ENCODE peak calls at places on chromosomes 3 and 15, in eight cellular contexts. K is CD4-positive, CD25-positive, alpha-beta regulatory T cell; W is PC-3; T is RWPE2; R is upper lobe of left lung; F is natural killer cell; N is sciatic nerve; J is activated B cell treated with CpG ODN at 0.5 μM for 24 hours. Z is an unnamed sample.
A peak's percentile ranks its signal among the peaks of the same experiment; 100 is the strongest.

GRCh38 chr3:2937578-2937977 is 172.6 kb downstream of the IL5RA start:
- ATAC-seq in K (no peak), W (no peak), T (no peak), R (no peak), F (no peak), N (no peak), J (no peak), Z (no peak)

GRCh38 chr3:24046214-24046613 is 101.1 kb downstream of the NR1D2 start:
- ATAC-seq in K (no peak), W (no peak), T (no peak), R (no peak), F (no peak), N (no peak), J (no peak), Z (no peak)

GRCh38 chr15:88476635-88477038 is 9.1 kb downstream of the MRPS11 start:
- ATAC-seq in K (no peak), W (peak; percentile 46), T (peak; percentile 24), R (no peak), F (no peak), N (peak; percentile 92), J (peak; percentile 28), Z (peak; percentile 43)

GRCh38 chr3:54046677-54047214 is 75.6 kb upstream of the CACNA2D3 start:
- ATAC-seq in K (no peak), W (no peak), T (no peak), R (peak; percentile 9), F (no peak), N (no peak), J (no peak), Z (no peak)

GRCh38 chr3:44069276-44069675 is 172.4 kb upstream of the TOPAZ1 start:
- ATAC-seq in K (no peak), W (peak; percentile 83), T (peak; percentile 61), R (no peak), F (no peak), N (no peak), J (no peak), Z (no peak)

GRCh38 chr3:28575100-28575747 is 226.6 kb upstream of the AZI2 start:
- ATAC-seq in K (no peak), W (peak; percentile 36), T (peak; percentile 62), R (peak; percentile 55), F (no peak), N (peak; percentile 58), J (no peak), Z (peak; percentile 62)

GRCh38 chr15:27530994-27531393 is 560.0 kb downstream of the GABRG3 start:
- ATAC-seq in K (no peak), W (no peak), T (no peak), R (no peak), F (no peak), N (no peak), J (no peak), Z (no peak)

GRCh38 chr3:187031934-187032333 is 101.6 kb downstream of the ST6GAL1 start:
- ATAC-seq in K (no peak), W (no peak), T (no peak), R (no peak), F (peak; percentile 33), N (no peak), J (no peak), Z (no peak)

GRCh38 chr15:63134245-63134644 is 12.6 kb downstream of the LACTB start:
- ATAC-seq in K (no peak), W (peak; percentile 53), T (no peak), R (no peak), F (no peak), N (peak; percentile 35), J (no peak), Z (no peak)

GRCh38 chr3:190514163-190515153 is 573 bp downstream of the IL1RAP start:
- ATAC-seq in K (no peak), W (peak; percentile 53), T (peak; percentile 20), R (peak; percentile 71), F (peak; percentile 2), N (peak; percentile 71), J (no peak), Z (peak; percentile 20)

GRCh38 chr3:138817685-138818084 is 17.0 kb downstream of the PIK3CB start:
- ATAC-seq in K (no peak), W (no peak), T (no peak), R (no peak), F (no peak), N (no peak), J (no peak), Z (no peak)

GRCh38 chr3:139541898-139542288 is 2.4 kb upstream of the RBP1 start:
- ATAC-seq in K (no peak), W (no peak), T (no peak), R (no peak), F (no peak), N (no peak), J (no peak), Z (no peak)

GRCh38 chr3:128970741-128971048 is 23.2 kb downstream of the CFAP92 start:
- ATAC-seq in K (no peak), W (no peak), T (no peak), R (peak; percentile 23), F (peak; percentile 37), N (no peak), J (no peak), Z (no peak)

GRCh38 chr15:75170203-75170602 is 31.5 kb upstream of the C15orf39 start:
- ATAC-seq in K (no peak), W (no peak), T (no peak), R (no peak), F (no peak), N (no peak), J (no peak), Z (no peak)

GRCh38 chr15:22903961-22904534 is 65.6 kb downstream of the NIPA2 start:
- ATAC-seq in K (no peak), W (no peak), T (peak; percentile 18), R (peak; percentile 16), F (no peak), N (no peak), J (no peak), Z (no peak)

GRCh38 chr3:12177131-12177530 is 18.4 kb upstream of the TIMP4 start:
- ATAC-seq in K (no peak), W (no peak), T (no peak), R (no peak), F (no peak), N (no peak), J (no peak), Z (no peak)

GRCh38 chr15:99344639-99345038 is 93.4 kb downstream of the LRRC28 start:
- ATAC-seq in K (no peak), W (no peak), T (no peak), R (no peak), F (no peak), N (no peak), J (peak; percentile 73), Z (no peak)

GRCh38 chr3:154122912-154123559 is 1.8 kb downstream of the ARHGEF26 start:
- ATAC-seq in K (no peak), W (peak; percentile 11), T (no peak), R (no peak), F (no peak), N (peak; percentile 51), J (no peak), Z (no peak)

GRCh38 chr3:14513566-14514322 is 26.4 kb downstream of the GRIP2 start:
- ATAC-seq in K (no peak), W (no peak), T (no peak), R (no peak), F (no peak), N (no peak), J (no peak), Z (no peak)

GRCh38 chr3:13325092-13325491 is 95.0 kb downstream of the NUP210 start:
- ATAC-seq in K (no peak), W (no peak), T (no peak), R (no peak), F (no peak), N (no peak), J (no peak), Z (no peak)

GRCh38 chr15:62287066-62287857 is 122.2 kb upstream of the C2CD4B start:
- ATAC-seq in K (no peak), W (no peak), T (peak; percentile 38), R (no peak), F (no peak), N (no peak), J (no peak), Z (no peak)

GRCh38 chr15:83206387-83206970 is 1.1 kb downstream of the HDGFL3 start:
- ATAC-seq in K (no peak), W (peak; percentile 4), T (peak; percentile 18), R (no peak), F (no peak), N (no peak), J (no peak), Z (no peak)

GRCh38 chr3:121834734-121835709 is at the start of the genes EAF2 and IQCB1:
- ATAC-seq in K (peak; percentile 100), W (peak; percentile 99), T (peak; percentile 99), R (peak; percentile 100), F (peak; percentile 98), N (peak; percentile 100), J (peak; percentile 98), Z (peak; percentile 100)

GRCh38 chr3:169334994-169335393 is 328.5 kb downstream of the MECOM start:
- ATAC-seq in K (no peak), W (no peak), T (no peak), R (no peak), F (no peak), N (no peak), J (no peak), Z (no peak)

GRCh38 chr3:15610083-15610482 is 8.5 kb downstream of the BTD start:
- ATAC-seq in K (no peak), W (peak; percentile 63), T (peak; percentile 86), R (peak; percentile 16), F (no peak), N (peak; percentile 35), J (no peak), Z (peak; percentile 75)

GRCh38 chr3:42067324-42067723 is 23.8 kb upstream of the TRAK1 start:
- ATAC-seq in K (no peak), W (no peak), T (no peak), R (peak; percentile 84), F (no peak), N (peak; percentile 74), J (peak; percentile 73), Z (peak; percentile 32)

GRCh38 chr15:34297059-34297458 is 40.5 kb downstream of the SLC12A6 start:
- ATAC-seq in K (no peak), W (peak; percentile 88), T (no peak), R (no peak), F (no peak), N (no peak), J (no peak), Z (no peak)

GRCh38 chr15:74496648-74497047 is 35.7 kb upstream of the UBL7 start:
- ATAC-seq in K (no peak), W (no peak), T (no peak), R (no peak), F (no peak), N (no peak), J (no peak), Z (no peak)

GRCh38 chr15:75942464-75942863 is 38.8 kb downstream of the FBXO22 start:
- ATAC-seq in K (no peak), W (no peak), T (no peak), R (no peak), F (no peak), N (no peak), J (no peak), Z (no peak)

GRCh38 chr3:188021502-188022040 is 132.4 kb upstream of the LPP start:
- ATAC-seq in K (no peak), W (peak; percentile 99), T (peak; percentile 92), R (peak; percentile 58), F (peak; percentile 97), N (peak; percentile 89), J (no peak), Z (no peak)

GRCh38 chr15:51401872-51402517 is 60.5 kb downstream of the GLDN start:
- ATAC-seq in K (no peak), W (peak; percentile 41), T (peak; percentile 19), R (peak; percentile 61), F (no peak), N (peak; percentile 62), J (no peak), Z (no peak)

GRCh38 chr3:171704002-171704401 is 106.3 kb downstream of the PLD1 start:
- ATAC-seq in K (no peak), W (peak; percentile 96), T (peak; percentile 53), R (no peak), F (peak; percentile 81), N (no peak), J (no peak), Z (no peak)

GRCh38 chr3:112786881-112787625 is 59.6 kb downstream of the CD200R1L start:
- ATAC-seq in K (no peak), W (no peak), T (no peak), R (no peak), F (no peak), N (no peak), J (no peak), Z (no peak)

GRCh38 chr3:47421741-47422649 is 41.2 kb downstream of the PTPN23 start:
- ATAC-seq in K (no peak), W (peak; percentile 12), T (peak; percentile 15), R (peak; percentile 18), F (no peak), N (peak; percentile 16), J (no peak), Z (no peak)

Z was measured in gastroesophageal sphincter.